ENCODE peak calls at places on chromosomes 12 and 14, in four cellular contexts. B is GM03348; H is stimulated activated naive CD8-positive, alpha-beta T cell treated with anti-CD3 and anti-CD28 coated beads, Interleukin-15, Interleukin-2, amounts not matched to agents 100 U/mL and 50 U/mL, for 24 hours; V is sigmoid colon. F is an unnamed sample.

GRCh38 chr12:69330475-69331473 is 17.4 kb upstream of the LYZ start:
- DNase-seq in B (peak), H (peak), V (no peak), F (peak)

GRCh38 chr12:57771873-57772428 is at the start of gene METTL1:
- DNase-seq in B (peak), H (peak), V (peak), F (peak)

GRCh38 chr12:58378038-58378437 is 436.7 kb downstream of the ATP23 start:
- DNase-seq in B (no peak), H (no peak), V (no peak), F (no peak)

GRCh38 chr12:64459388-64460024 is 7.6 kb downstream of the TBK1 start:
- DNase-seq in B (no peak), H (peak), V (no peak), F (no peak)

GRCh38 chr12:124387510-124387855 is 92.6 kb downstream of the RFLNA start:
- DNase-seq in B (no peak), H (no peak), V (no peak), F (no peak)

GRCh38 chr12:90090929-90091651 is 382.5 kb upstream of the ATP2B1 start:
- DNase-seq in B (peak), H (no peak), V (no peak), F (peak)

GRCh38 chr12:47964102-47964723 is 817 bp downstream of the TMEM106C start:
- DNase-seq in B (no peak), H (peak), V (peak), F (no peak)

GRCh38 chr14:90742252-90742651 is 74.0 kb downstream of the TTC7B start:
- DNase-seq in B (no peak), H (no peak), V (no peak), F (no peak)

GRCh38 chr14:23183076-23183475 is 384 bp downstream of the SLC7A8 start:
- DNase-seq in B (no peak), H (no peak), V (no peak), F (no peak)

GRCh38 chr12:107287436-107288413 is 194.4 kb upstream of the CRY1 start:
- DNase-seq in B (no peak), H (peak), V (no peak), F (peak)

GRCh38 chr12:91058821-91059220 is 997 bp upstream of the KERA start:
- DNase-seq in B (no peak), H (no peak), V (no peak), F (peak)

GRCh38 chr12:131115766-131116165 is 162.1 kb downstream of the ADGRD1 start:
- DNase-seq in B (no peak), H (no peak), V (peak), F (no peak)

GRCh38 chr14:100333867-100334266 is 10.7 kb downstream of the SLC25A47 start:
- DNase-seq in B (no peak), H (no peak), V (peak), F (no peak)

GRCh38 chr12:98743362-98743953 is 98.4 kb downstream of the APAF1 start:
- DNase-seq in B (no peak), H (peak), V (no peak), F (peak)

GRCh38 chr12:49322708-49323523 is at the start of gene TROAP:
- DNase-seq in B (peak), H (peak), V (peak), F (peak)

GRCh38 chr14:28077005-28077404 is 689.6 kb upstream of the FOXG1 start:
- DNase-seq in B (no peak), H (no peak), V (no peak), F (no peak)

GRCh38 chr14:58243790-58244555 is 670 bp upstream of the PSMA3 start:
- DNase-seq in B (peak), H (no peak), V (no peak), F (peak)

GRCh38 chr12:78171082-78171481 is 340.4 kb downstream of the NAV3 start:
- DNase-seq in B (no peak), H (no peak), V (no peak), F (no peak)

GRCh38 chr12:11731455-11731854 is 82.0 kb downstream of the ETV6 start:
- DNase-seq in B (peak), H (no peak), V (no peak), F (peak)

GRCh38 chr14:56687123-56687522 is 107.5 kb downstream of the TMEM260 start:
- DNase-seq in B (no peak), H (no peak), V (no peak), F (no peak)

GRCh38 chr12:112664569-112664968 is 127.0 kb upstream of the RPH3A start:
- DNase-seq in B (no peak), H (peak), V (no peak), F (no peak)

GRCh38 chr12:1533205-1533601 is 61.2 kb downstream of the FBXL14 start:
- DNase-seq in B (peak), H (peak), V (no peak), F (no peak)

GRCh38 chr12:1439687-1440086 is 154.7 kb downstream of the FBXL14 start:
- DNase-seq in B (no peak), H (no peak), V (no peak), F (no peak)

GRCh38 chr14:93054006-93054405 is 61.7 kb downstream of the ITPK1 start:
- DNase-seq in B (no peak), H (no peak), V (no peak), F (no peak)

GRCh38 chr14:79584679-79585078 is 626.6 kb downstream of the DIO2 start:
- DNase-seq in B (peak), H (no peak), V (no peak), F (peak)

GRCh38 chr12:93751864-93752610 is 74.9 kb downstream of the CRADD start:
- DNase-seq in B (no peak), H (no peak), V (no peak), F (peak)

GRCh38 chr14:50542941-50543418 is 10.6 kb upstream of the MAP4K5 start:
- DNase-seq in B (peak), H (peak), V (no peak), F (peak)

GRCh38 chr12:4806439-4807115 is 86.4 kb downstream of the GALNT8 start:
- DNase-seq in B (no peak), H (no peak), V (no peak), F (peak)

GRCh38 chr14:83993545-83993944 is 1536.4 kb upstream of the FLRT2 start:
- DNase-seq in B (no peak), H (no peak), V (no peak), F (no peak)

GRCh38 chr14:85125331-85125730 is 404.6 kb upstream of the FLRT2 start:
- DNase-seq in B (no peak), H (no peak), V (no peak), F (no peak)

GRCh38 chr14:93333631-93334095 is 827 bp upstream of the BTBD7 start:
- DNase-seq in B (no peak), H (no peak), V (no peak), F (no peak)

GRCh38 chr12:31991815-31992214 is 32.6 kb downstream of the RESF1 start:
- DNase-seq in B (no peak), H (no peak), V (no peak), F (peak)

GRCh38 chr12:88693837-88694445 is 113.7 kb upstream of the KITLG start:
- DNase-seq in B (no peak), H (no peak), V (no peak), F (peak)

GRCh38 chr12:46831335-46832083 is 5.7 kb upstream of the SLC38A4 start:
- DNase-seq in B (peak), H (no peak), V (no peak), F (no peak)

GRCh38 chr12:104602426-104602825 is 145.7 kb downstream of the CHST11 start:
- DNase-seq in B (no peak), H (no peak), V (no peak), F (no peak)

F was measured in bronchial epithelial cell.